ENCODE peak calls at places on chromosomes 11 and 22, in ten cellular contexts. I, U, X, B, W, T, G, O, Z and D are unnamed samples.

GRCh38 chr11:44525473-44526252 is 39.8 kb upstream of the CD82 start:
- DNase-seq in G (no peak), X (no peak), I (no peak), T (no peak), W (no peak), B (no peak), O (no peak), U (no peak), Z (no peak), D (no peak)

GRCh38 chr22:39300198-39300830 is 19.1 kb downstream of the RPL3 start:
- DNase-seq in T (no peak), G (no peak), X (no peak), I (peak; percentile 62), U (no peak), B (no peak), W (no peak), O (no peak), Z (no peak), D (peak; percentile 73)

GRCh38 chr11:70948855-70949551 is 303.4 kb downstream of the SHANK2 start:
- DNase-seq in I (no peak), B (no peak), Z (no peak), O (no peak), X (no peak), G (no peak), T (peak; percentile 14), U (peak; percentile 90), W (no peak), D (no peak)

GRCh38 chr11:44708063-44708462 is 18.7 kb upstream of the TSPAN18 start:
- DNase-seq in B (no peak), O (no peak), I (no peak), U (no peak), G (peak; percentile 54), Z (no peak), W (no peak), T (no peak), X (no peak), D (no peak)

GRCh38 chr11:35064114-35064800 is 74.7 kb upstream of the CD44 start:
- DNase-seq in W (no peak), G (no peak), U (no peak), O (no peak), T (no peak), X (peak; percentile 75), Z (no peak), B (peak; percentile 80), I (no peak), D (no peak)

GRCh38 chr22:46414704-46415103 is 79.2 kb downstream of the TRMU start:
- DNase-seq in I (no peak), X (no peak), Z (no peak), U (no peak), B (no peak), W (no peak), O (no peak), T (no peak), G (no peak), D (no peak)

GRCh38 chr11:107359701-107360100 is 97.9 kb downstream of the CWF19L2 start:
- DNase-seq in U (no peak), T (no peak), I (no peak), X (no peak), Z (no peak), O (no peak), W (no peak), B (no peak), G (no peak), D (no peak)

GRCh38 chr11:25961539-25961938 is 370.4 kb upstream of the ANO3 start:
- DNase-seq in W (no peak), Z (no peak), O (no peak), G (no peak), T (no peak), I (no peak), B (no peak), U (no peak), X (no peak), D (no peak)

GRCh38 chr11:1652778-1653540 is 23.4 kb downstream of the KRTAP5-5 start:
- DNase-seq in X (no peak), T (peak; percentile 87), B (no peak), U (peak; percentile 82), O (peak; percentile 65), W (peak; percentile 84), I (peak; percentile 78), G (peak; percentile 62), Z (peak; percentile 89), D (peak; percentile 97)

GRCh38 chr11:24153337-24153736 is 343.5 kb upstream of the LUZP2 start:
- DNase-seq in W (no peak), T (no peak), Z (no peak), I (no peak), G (no peak), B (no peak), O (no peak), U (no peak), X (no peak), D (no peak)

GRCh38 chr11:117097567-117098268 is 510 bp downstream of the SIK3 start:
- DNase-seq in X (no peak), U (peak; percentile 59), O (peak; percentile 33), B (no peak), G (peak; percentile 34), T (peak; percentile 61), W (peak; percentile 77), I (peak; percentile 42), Z (peak; percentile 27), D (peak; percentile 91)

GRCh38 chr11:44417756-44418437 is 108.0 kb upstream of the ALX4 start:
- DNase-seq in O (no peak), Z (no peak), I (no peak), B (no peak), W (no peak), T (no peak), X (no peak), U (no peak), G (no peak), D (no peak)

GRCh38 chr11:100640646-100641045 is 46.4 kb upstream of the ARHGAP42 start:
- DNase-seq in X (no peak), B (no peak), U (no peak), G (no peak), O (no peak), Z (no peak), I (no peak), W (no peak), T (no peak), D (no peak)

GRCh38 chr11:19614370-19614936 is 98.2 kb upstream of the NAV2 start:
- DNase-seq in O (no peak), T (no peak), I (no peak), U (no peak), W (no peak), X (no peak), Z (no peak), B (no peak), G (no peak), D (no peak)

DNA sequence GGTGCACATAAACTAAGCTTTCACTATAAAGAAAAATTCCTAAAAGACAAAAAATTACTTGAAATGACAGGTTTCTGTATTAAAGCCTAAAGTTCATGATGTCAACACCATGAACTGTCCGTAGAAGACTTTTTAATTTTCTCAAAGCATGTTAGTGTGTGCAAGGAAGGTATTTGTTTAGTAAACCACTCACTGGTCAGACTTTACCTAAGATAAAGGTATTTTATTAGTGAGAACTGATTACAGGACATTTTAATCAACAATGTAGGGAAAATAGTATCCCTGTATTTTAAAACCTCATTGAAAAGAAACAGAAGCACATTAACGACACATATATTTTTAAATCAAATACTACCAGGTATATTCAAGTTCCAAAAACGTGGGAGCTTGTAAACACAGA is 2.9 kb downstream of the PICALM start:
- DNase-seq in X (no peak), U (no peak), O (no peak), G (no peak), B (no peak), Z (no peak), T (no peak), W (no peak), I (no peak), D (no peak)
- H3K4me3 ChIP-seq in X (peak overlapping the region; percentile 99), U (peak overlapping the region; percentile 88), O (peak overlapping the region; percentile 85), G (peak overlapping the region; percentile 91), B (peak overlapping the region; percentile 83), Z (peak overlapping the region; percentile 81), T (peak overlapping the region; percentile 96), W (no peak overlapping the region), I (no peak overlapping the region), D (peak overlapping the region; percentile 88)

GRCh38 chr11:368414-369335 is 624 bp upstream of the B4GALNT4 start:
- DNase-seq in O (no peak), I (peak; percentile 24), B (no peak), T (peak; percentile 41), X (no peak), G (peak; percentile 14), W (no peak), Z (peak; percentile 48), U (no peak), D (no peak)
- H3K4me3 ChIP-seq in O (no peak overlapping the region), I (no peak overlapping the region), B (no peak overlapping the region), T (peak overlapping the region; percentile 2), X (peak overlapping the region; percentile 11), G (no peak overlapping the region), W (no peak overlapping the region), Z (peak overlapping the region; percentile 60), U (no peak overlapping the region), D (no peak overlapping the region)

DNA sequence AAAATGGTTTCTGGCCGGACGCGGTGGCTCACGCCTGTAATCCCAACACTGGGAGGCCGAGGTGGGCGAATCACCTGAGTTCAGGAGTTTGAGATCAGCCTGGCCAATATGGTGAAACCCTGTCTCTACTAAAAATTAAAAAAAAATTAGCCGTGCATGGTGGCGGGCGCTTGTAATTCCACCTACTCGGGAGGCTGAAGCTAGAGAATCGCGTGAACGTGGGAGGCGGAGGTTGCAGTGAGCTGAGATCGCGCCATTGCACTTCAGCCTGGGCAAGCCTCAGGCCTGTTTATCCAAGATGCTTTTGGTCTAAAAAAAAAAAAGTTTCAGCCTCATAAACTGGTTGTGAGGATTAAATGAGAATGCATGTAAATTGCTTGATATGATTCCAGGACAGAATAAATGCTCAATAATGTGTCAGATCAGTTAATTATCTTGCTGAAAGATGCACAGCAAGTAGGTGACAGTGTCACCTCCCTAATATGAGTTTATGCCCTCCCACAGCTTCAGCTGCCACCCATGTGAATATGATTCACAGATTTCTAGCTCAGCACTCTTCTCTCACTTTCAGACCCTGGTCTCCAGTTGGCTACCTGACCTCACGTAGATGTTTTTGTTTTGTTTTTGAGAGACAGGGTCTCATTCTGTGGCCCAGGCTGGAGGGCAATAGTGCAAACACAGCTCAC is 1.1 kb upstream of the ALG8 start:
- DNase-seq in U (no peak), T (no peak), O (no peak), X (no peak), I (no peak), B (no peak), W (no peak), G (no peak), Z (no peak), D (no peak)
- H3K4me3 ChIP-seq in U (peak overlapping the region; percentile 92), T (peak overlapping the region; percentile 90), O (no peak overlapping the region), X (peak overlapping the region; percentile 85), I (no peak overlapping the region), B (peak overlapping the region; percentile 57), W (no peak overlapping the region), G (no peak overlapping the region), Z (peak overlapping the region; percentile 65), D (peak overlapping the region; percentile 60)

DNA sequence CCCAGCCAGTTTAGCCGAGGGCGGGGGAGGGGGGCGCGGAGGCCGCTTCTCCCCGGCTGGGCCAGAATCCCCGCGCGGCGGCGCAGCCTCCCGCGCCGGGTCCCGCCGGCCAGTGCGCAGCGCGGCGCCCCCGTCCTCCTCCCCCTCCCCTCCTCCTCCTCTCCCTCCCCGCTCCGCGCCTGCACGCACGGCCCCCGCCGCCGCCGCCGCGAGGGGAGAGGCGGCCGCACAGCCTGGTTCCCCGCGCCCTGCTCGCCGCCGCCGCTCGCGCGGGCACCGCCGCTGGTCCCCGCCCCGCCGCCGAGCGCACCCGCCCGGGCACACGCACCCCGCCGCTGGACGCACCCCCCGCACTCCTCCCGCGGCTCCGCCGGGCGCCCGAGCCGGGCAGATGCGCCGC is at the start of gene FLRT1:
- DNase-seq in I (no peak), T (no peak), X (no peak), G (no peak), U (no peak), W (no peak), O (no peak), Z (no peak), B (no peak), D (no peak)
- H3K4me3 ChIP-seq in I (no peak within 1 kb of the TSS), T (peak within 1 kb of the TSS; percentile 74), X (peak within 1 kb of the TSS; percentile 40), G (peak within 1 kb of the TSS; percentile 17), U (peak within 1 kb of the TSS; percentile 29), W (peak within 1 kb of the TSS; percentile 55), O (no peak within 1 kb of the TSS), Z (peak within 1 kb of the TSS; percentile 66), B (peak within 1 kb of the TSS; percentile 18), D (peak within 1 kb of the TSS; percentile 5)